ENCODE peak calls at places on chromosome 17, in four cellular contexts. L, J, E and N are unnamed samples.

GRCh38 chr17:17771498-17772201 is 65.1 kb downstream of the SREBF1 start:
- DNase-seq in E (no peak), L (no peak), J (no peak), N (no peak)

GRCh38 chr17:1611715-1612114 is 16.9 kb downstream of the SLC43A2 start:
- DNase-seq in J (no peak), E (no peak), L (no peak), N (no peak)

GRCh38 chr17:49510059-49510719 is 15.1 kb downstream of the NGFR start:
- DNase-seq in E (no peak), L (no peak), J (no peak), N (no peak)

GRCh38 chr17:78839173-78839761 is 1.3 kb downstream of the USP36 start:
- DNase-seq in J (peak; percentile 6), L (peak; percentile 46), E (no peak), N (no peak)

GRCh38 chr17:49582789-49583188 is 7.1 kb downstream of the NXPH3 start:
- DNase-seq in L (no peak), E (no peak), J (no peak), N (no peak)

GRCh38 chr17:72950236-72950931 is 142.1 kb downstream of the SLC39A11 start:
- DNase-seq in J (no peak), L (no peak), E (no peak), N (no peak)

GRCh38 chr17:37361543-37361942 is 14.2 kb upstream of the C17orf78 start:
- DNase-seq in L (no peak), J (no peak), E (no peak), N (no peak)

GRCh38 chr17:19897108-19897854 is 29.5 kb upstream of the ULK2 start:
- DNase-seq in L (no peak), J (no peak), E (no peak), N (no peak)

GRCh38 chr17:1731194-1731506 is 6.6 kb downstream of the WDR81 start:
- DNase-seq in L (no peak), J (no peak), E (no peak), N (no peak)

GRCh38 chr17:2837147-2837561 is 40.9 kb downstream of the RAP1GAP2 start:
- DNase-seq in J (no peak), L (no peak), E (no peak), N (no peak)

GRCh38 chr17:69669441-69670178 is 255.1 kb downstream of the MAP2K6 start:
- DNase-seq in L (no peak), J (no peak), E (no peak), N (no peak)

GRCh38 chr17:17300624-17301568 is 2.3 kb upstream of the NT5M start:
- DNase-seq in J (no peak), L (peak; percentile 93), E (no peak), N (no peak)

GRCh38 chr17:80063815-80064585 is 27.6 kb downstream of the CCDC40 start:
- DNase-seq in L (peak; percentile 93), E (peak; percentile 81), J (peak; percentile 67), N (no peak)

GRCh38 chr17:8941980-8942617 is 23.4 kb downstream of the PIK3R5 start:
- DNase-seq in E (no peak), L (no peak), J (no peak), N (no peak)

GRCh38 chr17:6138761-6139446 is 68.7 kb downstream of the WSCD1 start:
- DNase-seq in L (no peak), J (no peak), E (no peak), N (no peak)

GRCh38 chr17:68424861-68425260 is 32.4 kb downstream of the WIPI1 start:
- DNase-seq in L (no peak), E (no peak), J (no peak), N (no peak)

GRCh38 chr17:8152981-8153549 is 861 bp upstream of the PER1 start:
- DNase-seq in E (no peak), J (no peak), L (no peak), N (no peak)

GRCh38 chr17:41521574-41522261 is 3.0 kb upstream of the KRT15 start:
- DNase-seq in J (peak; percentile 33), L (peak; percentile 76), E (peak; percentile 81), N (no peak)
- TF ChIP-seq POLR2AphosphoS2 in J (no peak), L (no peak), E (no peak), N (no peak)

DNA sequence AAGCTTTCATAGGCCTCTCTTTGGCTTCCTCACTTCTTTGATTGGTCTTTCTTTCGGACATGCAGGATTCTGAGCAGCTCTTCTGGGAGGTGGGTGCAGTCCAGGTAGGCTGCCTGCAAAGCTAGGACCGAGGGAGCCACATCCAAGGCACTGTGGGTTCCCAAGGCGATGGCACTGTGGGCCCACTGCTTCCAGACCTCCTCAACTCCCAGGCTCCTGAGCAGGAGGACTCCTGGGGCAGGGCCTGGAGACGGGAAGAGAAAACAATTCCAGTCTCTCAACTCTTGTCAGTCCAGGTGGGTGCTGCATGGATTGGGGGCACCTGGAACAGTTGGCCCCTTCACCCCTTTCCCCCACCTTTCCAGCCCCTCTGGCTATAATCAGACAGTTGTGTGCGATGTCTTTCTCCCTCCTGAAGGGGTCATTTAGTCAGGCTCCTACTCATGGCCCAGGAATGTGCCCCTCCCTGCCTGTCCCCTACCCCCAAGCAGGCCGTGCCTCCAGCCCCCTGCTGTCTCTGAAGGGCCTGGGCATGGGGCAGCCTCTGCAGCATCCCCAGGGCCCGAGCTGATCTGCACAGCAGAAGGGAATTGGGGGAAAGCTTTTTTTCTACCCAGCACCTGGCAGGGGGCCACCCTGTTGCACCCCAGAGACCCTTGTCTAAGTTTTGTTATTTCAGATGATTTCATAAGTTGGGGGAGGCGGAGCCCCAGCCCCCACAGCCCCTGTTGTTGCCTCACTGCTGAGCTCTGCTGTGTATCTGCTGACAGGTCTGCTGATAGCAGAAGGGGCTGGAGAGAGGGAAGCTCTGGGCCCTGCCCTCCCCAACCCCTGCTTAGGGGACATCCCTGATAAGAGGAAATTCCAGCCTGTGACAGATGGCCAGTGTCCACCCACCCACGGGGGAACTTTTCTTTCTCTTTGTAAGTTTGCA is 330.3 kb downstream of the SEC14L1 start:
- DNase-seq in E (peak; percentile 44), J (peak; percentile 64), L (peak; percentile 53), N (no peak)
- TF ChIP-seq POLR2AphosphoS2 in E (no peak), J (no peak), L (no peak), N (no peak)

DNA sequence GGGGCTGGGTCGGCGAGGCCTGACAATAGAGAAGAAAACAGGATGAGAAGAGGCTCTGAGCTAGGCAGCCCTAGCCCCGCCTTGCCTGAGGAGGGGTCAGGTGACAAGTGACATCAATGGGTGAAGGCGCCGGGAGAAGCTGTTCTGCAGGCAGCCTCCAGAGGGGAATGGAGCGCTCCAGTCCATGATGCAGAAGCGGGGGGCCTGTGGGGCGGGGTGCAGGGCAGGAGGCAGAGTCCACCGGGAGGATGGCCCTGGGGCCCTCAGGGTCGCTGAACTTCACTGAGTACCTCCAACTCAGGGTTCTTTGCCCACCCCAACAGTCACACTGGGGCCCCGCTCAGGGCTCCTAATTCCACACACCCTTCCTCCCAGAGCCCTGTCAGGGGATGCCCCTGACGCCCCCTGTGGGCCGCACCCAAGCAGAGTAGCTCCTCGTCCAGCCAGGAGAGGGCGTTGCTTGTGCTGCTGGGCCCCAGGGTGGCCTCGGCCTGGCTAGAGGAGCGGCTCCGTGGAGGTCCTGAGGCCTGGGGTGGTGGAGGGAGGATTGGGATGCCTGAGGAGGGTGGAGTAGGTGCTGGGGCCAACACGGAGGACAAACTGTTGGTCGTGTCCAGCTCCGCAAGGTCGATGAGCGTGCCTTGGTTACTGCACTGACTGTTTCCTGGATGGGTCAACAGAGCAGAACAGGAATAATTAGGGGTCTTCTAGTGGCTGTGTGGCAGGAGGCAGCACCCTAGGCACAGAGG is 20.8 kb downstream of the GGA3 start:
- DNase-seq in E (peak; percentile 58), L (peak; percentile 81), J (peak; percentile 88), N (no peak)
- TF ChIP-seq POLR2AphosphoS2 in E (no peak), L (no peak), J (no peak), N (no peak)

GRCh38 chr17:76383645-76384221 is 676 bp upstream of the SPHK1 start:
- DNase-seq in E (peak; percentile 63), J (peak; percentile 57), L (peak; percentile 88), N (no peak)

GRCh38 chr17:76384222-76384986 is at the start of gene SPHK1:
- DNase-seq in J (peak; percentile 87), L (peak; percentile 90), E (peak; percentile 74), N (no peak)

GRCh38 chr17:76385892-76386786 is 1.7 kb downstream of the SPHK1 start:
- DNase-seq in E (peak; percentile 85), L (peak; percentile 98), J (peak; percentile 84), N (no peak)

GRCh38 chr17:76386966-76387765 is 2.8 kb downstream of the SPHK1 start:
- DNase-seq in E (no peak), J (no peak), L (no peak), N (no peak)

GRCh38 chr17:76384987-76385891 is 830 bp downstream of the SPHK1 start:
- DNase-seq in J (peak; percentile 51), L (peak; percentile 77), E (peak; percentile 39), N (no peak)
- TF ChIP-seq POLR2AphosphoS2 in J (no peak), L (no peak), E (no peak), N (no peak)

DNA sequence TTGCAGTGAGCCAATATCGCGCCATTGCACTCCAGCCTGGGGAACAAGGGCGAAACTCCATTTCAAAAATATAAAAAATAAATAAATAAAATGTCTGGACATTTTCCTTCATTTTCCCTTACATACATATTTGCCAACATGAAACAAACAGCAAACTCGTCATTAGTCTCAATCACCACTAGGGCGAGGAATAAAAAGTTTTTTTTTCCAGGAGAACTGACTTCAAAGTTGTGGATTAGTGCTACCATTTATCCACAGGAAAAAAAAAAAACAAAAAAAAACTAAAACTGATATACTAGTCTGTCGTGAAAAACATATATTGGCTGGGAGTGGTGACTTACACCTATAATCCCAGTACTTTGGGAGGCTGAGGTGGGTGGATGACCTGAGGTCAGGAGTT is 77.0 kb upstream of the MTMR4 start:
- DNase-seq in E (no peak), L (no peak), J (no peak), N (no peak)
- TF ChIP-seq POLR2AphosphoS2 in E (no peak), L (no peak), J (no peak), N (no peak)

GRCh38 chr17:56592487-56593072 is 919 bp upstream of the NOG start:
- DNase-seq in J (peak; percentile 88), L (peak; percentile 64), E (peak; percentile 11), N (no peak)
- TF ChIP-seq POLR2AphosphoS2 in J (no peak), L (no peak), E (no peak), N (no peak)

DNA sequence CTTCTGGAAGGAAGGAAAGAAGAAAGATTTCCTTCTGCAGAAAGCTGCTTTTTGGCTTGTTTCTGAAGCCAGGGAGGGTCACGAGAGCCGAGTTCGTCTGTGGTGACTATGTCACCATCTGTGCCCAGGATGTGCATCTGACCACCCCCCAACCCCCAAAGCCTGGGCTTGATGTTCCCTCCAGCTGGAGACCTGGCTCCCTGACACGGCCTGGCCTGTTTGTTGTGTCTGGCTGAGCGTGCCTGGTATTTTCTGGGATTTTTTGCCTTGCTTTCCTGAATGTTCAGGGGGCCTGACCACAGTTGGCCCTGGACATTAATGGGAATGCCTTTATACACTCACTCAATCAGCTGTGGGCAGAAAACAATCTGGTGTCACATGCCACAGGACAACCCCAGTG is 38.9 kb downstream of the LGALS9 start:
- DNase-seq in J (no peak), L (no peak), E (no peak), N (no peak)
- TF ChIP-seq POLR2AphosphoS2 in J (no peak), L (no peak), E (no peak), N (no peak)

DNA sequence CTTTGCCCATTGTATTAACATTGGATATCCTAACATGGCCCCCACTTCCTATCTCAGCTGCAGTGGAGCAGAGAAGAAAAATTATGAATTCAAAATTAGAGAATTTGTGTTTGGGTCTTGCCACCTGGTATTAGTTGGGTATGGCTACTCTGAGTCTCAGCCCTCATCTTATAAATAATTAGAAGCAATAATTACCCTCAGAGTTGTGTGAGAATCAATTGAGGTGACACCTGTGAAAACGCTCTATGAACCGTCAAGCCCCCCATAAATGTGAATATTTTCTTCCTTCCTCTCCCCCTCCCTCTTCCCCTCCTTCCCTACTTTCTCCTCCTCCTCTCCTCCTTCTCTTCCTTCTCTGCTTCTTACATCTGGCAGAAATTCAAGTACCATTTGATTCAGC is 8.9 kb upstream of the TOB1 start:
- DNase-seq in J (no peak), E (no peak), L (no peak), N (no peak)
- TF ChIP-seq POLR2AphosphoS2 in J (no peak), E (no peak), L (no peak), N (no peak)